ENCODE peak calls at places on chromosomes 3 and 15, in ten cellular contexts. E is T-helper 22 cell; R is choroid plexus epithelial cell; Y is colonic mucosa; D is gastrocnemius medialis; U is activated CD4-positive, alpha-beta T cell treated with anti-CD3 and anti-CD28 coated beads, Interleukin-2, amount 50 U/mL, for 4 hours; M is GM12892; L is tibial nerve; G is C1 segment of cervical spinal cord; B is stimulated activated CD4-positive, alpha-beta T cell treated with anti-CD3 and anti-CD28 coated beads, Interleukin-1b, Interleukin-23, amount 100 ng/mL, for 48 hours. V is an unnamed sample.

GRCh38 chr3:98980915-98981596 is 79.6 kb upstream of the DCBLD2 start:
- DNase-seq in M (peak), Y (no peak), U (no peak), E (no peak), R (peak), L (no peak), G (no peak), D (no peak), B (no peak), V (peak)

GRCh38 chr3:127412578-127413317 is 124.9 kb upstream of the PRR20G start:
- DNase-seq in M (no peak), E (no peak), G (no peak), U (no peak), L (no peak), R (no peak), B (no peak), D (no peak), Y (peak), V (no peak)

GRCh38 chr15:28165791-28166190 is 66.7 kb upstream of the OCA2 start:
- DNase-seq in U (no peak), Y (no peak), G (no peak), E (no peak), B (no peak), R (no peak), D (no peak), L (no peak), M (no peak), V (no peak)

GRCh38 chr3:95343767-95344166 is 1280.9 kb downstream of the NSUN3 start:
- DNase-seq in E (no peak), R (no peak), B (no peak), Y (no peak), G (no peak), L (no peak), M (no peak), U (no peak), D (no peak), V (no peak)

GRCh38 chr3:48891606-48892005 is 7.1 kb downstream of the SLC25A20 start:
- DNase-seq in D (no peak), U (no peak), L (no peak), E (no peak), Y (no peak), R (no peak), G (no peak), M (no peak), B (no peak), V (no peak)

GRCh38 chr15:61840090-61840489 is 220.2 kb downstream of the VPS13C start:
- DNase-seq in D (no peak), L (no peak), U (no peak), E (no peak), G (no peak), R (no peak), M (no peak), B (no peak), Y (no peak), V (no peak)

GRCh38 chr3:135860761-135861160 is 104.8 kb upstream of the PPP2R3A start:
- DNase-seq in B (no peak), U (no peak), R (no peak), L (no peak), Y (no peak), G (no peak), D (no peak), E (no peak), M (no peak), V (no peak)

GRCh38 chr3:149489060-149489690 is 14.7 kb downstream of the TM4SF4 start:
- DNase-seq in D (no peak), U (no peak), L (no peak), B (no peak), Y (no peak), R (peak), M (no peak), E (no peak), G (no peak), V (no peak)

GRCh38 chr3:187336322-187336721 is 31.9 kb upstream of the RTP4 start:
- DNase-seq in B (no peak), E (no peak), Y (no peak), L (no peak), D (no peak), R (no peak), M (no peak), U (no peak), G (no peak), V (no peak)

GRCh38 chr3:73365756-73366397 is 258.9 kb downstream of the PDZRN3 start:
- DNase-seq in E (no peak), Y (peak), M (no peak), U (no peak), G (peak), B (no peak), L (peak), R (peak), D (peak), V (no peak)

GRCh38 chr3:14783480-14784086 is 35.2 kb upstream of the FGD5 start:
- DNase-seq in Y (no peak), B (no peak), E (no peak), L (no peak), U (no peak), R (no peak), D (no peak), G (no peak), M (no peak), V (no peak)

GRCh38 chr15:100123611-100124010 is 218.2 kb downstream of the ADAMTS17 start:
- DNase-seq in D (peak), R (no peak), B (no peak), Y (no peak), M (no peak), G (no peak), E (no peak), U (no peak), L (no peak), V (peak)

GRCh38 chr15:81064253-81064652 is 63.5 kb downstream of the TLNRD1 start:
- DNase-seq in R (no peak), E (no peak), D (no peak), L (no peak), M (no peak), Y (no peak), U (no peak), B (no peak), G (no peak), V (no peak)

GRCh38 chr3:50189274-50189673 is 2.1 kb upstream of the GNAT1 start:
- DNase-seq in D (peak), Y (peak), U (no peak), G (peak), L (peak), B (peak), R (peak), E (no peak), M (no peak), V (peak)

GRCh38 chr15:67901922-67902321 is 62.1 kb upstream of the RNU6-1 start:
- DNase-seq in L (no peak), G (no peak), R (no peak), U (no peak), Y (no peak), M (no peak), B (no peak), E (no peak), D (no peak), V (no peak)

GRCh38 chr3:11300970-11301369 is 28.8 kb downstream of the ATG7 start:
- DNase-seq in B (no peak), E (no peak), L (no peak), Y (no peak), U (no peak), R (peak), D (no peak), M (no peak), G (no peak), V (no peak)

GRCh38 chr15:66390670-66391069 is 4.0 kb downstream of the MAP2K1 start:
- DNase-seq in L (no peak), Y (peak), M (peak), E (peak), B (no peak), G (no peak), U (no peak), R (no peak), D (no peak), V (peak)

GRCh38 chr3:50512131-50512530 is 8.7 kb upstream of the CACNA2D2 start:
- DNase-seq in U (no peak), L (no peak), B (no peak), Y (no peak), G (no peak), D (no peak), M (no peak), E (no peak), R (no peak), V (no peak)

GRCh38 chr3:29871087-29871486 is 590.2 kb downstream of the RBMS3 start:
- DNase-seq in B (no peak), G (no peak), D (no peak), E (no peak), Y (no peak), U (no peak), R (no peak), M (no peak), L (no peak), V (no peak)